ENCODE peak calls at places on chromosomes 6 and 20, in ten cellular contexts. One of them, this sample, is unnamed.

GRCh38 chr20:57686931-57687652 is 22.7 kb downstream of the PMEPA1 start:
- DNase-seq in progenitor cell of endocrine pancreas: no peak
- DNase-seq in AG09319: no peak
- DNase-seq in choroid plexus epithelial cell: no peak
- DNase-seq in neural crest cell: no peak
- DNase-seq in HCT116: no peak
- DNase-seq in type B pancreatic cell: no peak
- DNase-seq in nephron progenitor cell: no peak
- DNase-seq in CD4-positive, alpha-beta T cell: no peak
- DNase-seq in A549: no peak
- DNase-seq in this sample: no peak

GRCh38 chr6:143614270-143614669 is 63.5 kb upstream of the PHACTR2 start:
- DNase-seq in type B pancreatic cell: no peak
- DNase-seq in HCT116: no peak
- DNase-seq in AG09319: no peak
- DNase-seq in neural crest cell: no peak
- DNase-seq in CD4-positive, alpha-beta T cell: no peak
- DNase-seq in A549: no peak
- DNase-seq in progenitor cell of endocrine pancreas: no peak
- DNase-seq in nephron progenitor cell: no peak
- DNase-seq in choroid plexus epithelial cell: no peak
- DNase-seq in this sample: no peak

GRCh38 chr20:39069976-39070375 is 107.8 kb downstream of the DHX35 start:
- DNase-seq in type B pancreatic cell: no peak
- DNase-seq in choroid plexus epithelial cell: no peak
- DNase-seq in HCT116: no peak
- DNase-seq in AG09319: no peak
- DNase-seq in progenitor cell of endocrine pancreas: no peak
- DNase-seq in A549: no peak
- DNase-seq in CD4-positive, alpha-beta T cell: no peak
- DNase-seq in nephron progenitor cell: no peak
- DNase-seq in neural crest cell: no peak
- DNase-seq in this sample: no peak

GRCh38 chr6:145227593-145227992 is 507.7 kb downstream of the EPM2A start:
- DNase-seq in CD4-positive, alpha-beta T cell: no peak
- DNase-seq in progenitor cell of endocrine pancreas: no peak
- DNase-seq in neural crest cell: no peak
- DNase-seq in AG09319: no peak
- DNase-seq in type B pancreatic cell: no peak
- DNase-seq in choroid plexus epithelial cell: no peak
- DNase-seq in nephron progenitor cell: no peak
- DNase-seq in HCT116: no peak
- DNase-seq in A549: no peak
- DNase-seq in this sample: no peak

GRCh38 chr6:39980839-39981580 is 46.7 kb upstream of the MOCS1 start:
- DNase-seq in progenitor cell of endocrine pancreas: peak; percentile 12
- DNase-seq in HCT116: peak; percentile 37
- DNase-seq in CD4-positive, alpha-beta T cell: no peak
- DNase-seq in neural crest cell: peak; percentile 25
- DNase-seq in nephron progenitor cell: peak; percentile 34
- DNase-seq in AG09319: no peak
- DNase-seq in type B pancreatic cell: no peak
- DNase-seq in choroid plexus epithelial cell: peak; percentile 82
- DNase-seq in A549: peak; percentile 36
- DNase-seq in this sample: no peak

GRCh38 chr20:5540091-5540490 is 210.1 kb upstream of the SHLD1 start:
- DNase-seq in progenitor cell of endocrine pancreas: no peak
- DNase-seq in type B pancreatic cell: no peak
- DNase-seq in HCT116: no peak
- DNase-seq in AG09319: no peak
- DNase-seq in CD4-positive, alpha-beta T cell: no peak
- DNase-seq in choroid plexus epithelial cell: no peak
- DNase-seq in neural crest cell: no peak
- DNase-seq in A549: no peak
- DNase-seq in nephron progenitor cell: no peak
- DNase-seq in this sample: no peak

GRCh38 chr6:142300758-142301251 is 1.0 kb upstream of the ADGRG6 start:
- DNase-seq in choroid plexus epithelial cell: peak; percentile 61
- DNase-seq in CD4-positive, alpha-beta T cell: no peak
- DNase-seq in progenitor cell of endocrine pancreas: no peak
- DNase-seq in neural crest cell: no peak
- DNase-seq in AG09319: no peak
- DNase-seq in nephron progenitor cell: no peak
- DNase-seq in HCT116: peak; percentile 55
- DNase-seq in type B pancreatic cell: no peak
- DNase-seq in A549: peak; percentile 86
- DNase-seq in this sample: peak; percentile 40

GRCh38 chr6:130975325-130975724 is 87.7 kb downstream of the EPB41L2 start:
- DNase-seq in nephron progenitor cell: no peak
- DNase-seq in CD4-positive, alpha-beta T cell: no peak
- DNase-seq in progenitor cell of endocrine pancreas: no peak
- DNase-seq in HCT116: no peak
- DNase-seq in AG09319: no peak
- DNase-seq in neural crest cell: no peak
- DNase-seq in A549: no peak
- DNase-seq in choroid plexus epithelial cell: no peak
- DNase-seq in type B pancreatic cell: no peak
- DNase-seq in this sample: no peak

GRCh38 chr6:135323202-135323668 is 142.1 kb downstream of the MYB start:
- DNase-seq in HCT116: no peak
- DNase-seq in neural crest cell: no peak
- DNase-seq in A549: no peak
- DNase-seq in nephron progenitor cell: no peak
- DNase-seq in choroid plexus epithelial cell: peak; percentile 85
- DNase-seq in AG09319: no peak
- DNase-seq in CD4-positive, alpha-beta T cell: no peak
- DNase-seq in type B pancreatic cell: no peak
- DNase-seq in progenitor cell of endocrine pancreas: no peak
- DNase-seq in this sample: no peak

GRCh38 chr6:84078335-84078734 is 44.8 kb downstream of the MRAP2 start:
- DNase-seq in AG09319: no peak
- DNase-seq in progenitor cell of endocrine pancreas: no peak
- DNase-seq in neural crest cell: no peak
- DNase-seq in HCT116: no peak
- DNase-seq in A549: no peak
- DNase-seq in type B pancreatic cell: no peak
- DNase-seq in CD4-positive, alpha-beta T cell: no peak
- DNase-seq in choroid plexus epithelial cell: no peak
- DNase-seq in nephron progenitor cell: no peak
- DNase-seq in this sample: no peak

GRCh38 chr6:125913864-125914351 is 42.7 kb upstream of the HINT3 start:
- DNase-seq in type B pancreatic cell: no peak
- DNase-seq in CD4-positive, alpha-beta T cell: no peak
- DNase-seq in HCT116: peak; percentile 82
- DNase-seq in choroid plexus epithelial cell: peak; percentile 92
- DNase-seq in AG09319: peak; percentile 86
- DNase-seq in neural crest cell: no peak
- DNase-seq in A549: peak; percentile 93
- DNase-seq in nephron progenitor cell: no peak
- DNase-seq in progenitor cell of endocrine pancreas: no peak
- DNase-seq in this sample: no peak

GRCh38 chr20:10671850-10672578 is 1.8 kb downstream of the JAG1 start:
- DNase-seq in type B pancreatic cell: no peak
- DNase-seq in CD4-positive, alpha-beta T cell: no peak
- DNase-seq in A549: no peak
- DNase-seq in AG09319: no peak
- DNase-seq in neural crest cell: no peak
- DNase-seq in progenitor cell of endocrine pancreas: peak; percentile 25
- DNase-seq in nephron progenitor cell: peak; percentile 60
- DNase-seq in HCT116: no peak
- DNase-seq in choroid plexus epithelial cell: peak; percentile 73
- DNase-seq in this sample: no peak

GRCh38 chr20:48523191-48523757 is 304.5 kb downstream of the PREX1 start:
- DNase-seq in neural crest cell: peak; percentile 66
- DNase-seq in CD4-positive, alpha-beta T cell: no peak
- DNase-seq in progenitor cell of endocrine pancreas: peak; percentile 62
- DNase-seq in type B pancreatic cell: no peak
- DNase-seq in nephron progenitor cell: peak; percentile 76
- DNase-seq in AG09319: peak; percentile 16
- DNase-seq in choroid plexus epithelial cell: peak; percentile 81
- DNase-seq in HCT116: peak; percentile 10
- DNase-seq in A549: peak; percentile 52
- DNase-seq in this sample: no peak

GRCh38 chr6:35048631-35049083 is 92.5 kb downstream of the TCP11 start:
- DNase-seq in HCT116: no peak
- DNase-seq in AG09319: no peak
- DNase-seq in nephron progenitor cell: peak; percentile 20
- DNase-seq in CD4-positive, alpha-beta T cell: peak; percentile 7
- DNase-seq in progenitor cell of endocrine pancreas: no peak
- DNase-seq in A549: no peak
- DNase-seq in type B pancreatic cell: no peak
- DNase-seq in neural crest cell: no peak
- DNase-seq in choroid plexus epithelial cell: peak; percentile 94
- DNase-seq in this sample: peak; percentile 54

GRCh38 chr6:136129365-136129764 is 120.7 kb downstream of the MTFR2 start:
- DNase-seq in neural crest cell: no peak
- DNase-seq in nephron progenitor cell: no peak
- DNase-seq in choroid plexus epithelial cell: peak; percentile 33
- DNase-seq in AG09319: no peak
- DNase-seq in HCT116: no peak
- DNase-seq in CD4-positive, alpha-beta T cell: no peak
- DNase-seq in type B pancreatic cell: no peak
- DNase-seq in A549: no peak
- DNase-seq in progenitor cell of endocrine pancreas: no peak
- DNase-seq in this sample: no peak

DNA sequence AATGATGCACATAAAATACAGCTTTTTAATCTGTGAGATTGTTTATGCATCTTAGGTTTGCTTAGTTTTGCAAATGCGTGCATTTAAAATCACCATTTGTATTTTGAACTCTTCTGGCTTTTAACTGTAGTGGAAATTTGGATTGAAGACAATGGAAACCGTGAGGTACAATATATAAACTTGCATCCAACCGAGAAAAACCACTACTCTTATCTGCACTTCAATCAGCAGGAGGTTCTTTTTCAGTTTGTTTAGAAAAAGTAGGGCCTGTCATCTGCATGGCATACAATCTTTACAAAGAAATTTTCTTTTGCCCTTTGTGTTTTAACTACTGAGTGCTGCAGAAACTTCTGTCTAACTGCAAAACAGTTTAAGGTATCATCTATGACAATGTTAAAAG is 132.8 kb downstream of the LAMA2 start:
- DNase-seq in neural crest cell: no peak
- DNase-seq in CD4-positive, alpha-beta T cell: no peak
- DNase-seq in choroid plexus epithelial cell: peak; percentile 54
- DNase-seq in type B pancreatic cell: no peak
- DNase-seq in HCT116: no peak
- DNase-seq in AG09319: no peak
- DNase-seq in progenitor cell of endocrine pancreas: no peak
- DNase-seq in A549: no peak
- DNase-seq in nephron progenitor cell: no peak
- DNase-seq in this sample: no peak
- TF ChIP-seq CTCF in neural crest cell: no peak
- TF ChIP-seq CTCF in CD4-positive, alpha-beta T cell: no peak
- TF ChIP-seq CTCF in choroid plexus epithelial cell: no peak
- TF ChIP-seq CTCF in type B pancreatic cell: no peak
- TF ChIP-seq CTCF in HCT116: no peak
- TF ChIP-seq CTCF in AG09319: no peak
- TF ChIP-seq CTCF in progenitor cell of endocrine pancreas: no peak
- TF ChIP-seq CTCF in A549: no peak
- TF ChIP-seq CTCF in nephron progenitor cell: no peak
- TF ChIP-seq CTCF in this sample: no peak

GRCh38 chr6:1745814-1746213 is 136.1 kb downstream of the FOXC1 start:
- DNase-seq in progenitor cell of endocrine pancreas: no peak
- DNase-seq in neural crest cell: peak; percentile 14
- DNase-seq in AG09319: no peak
- DNase-seq in nephron progenitor cell: peak; percentile 61
- DNase-seq in HCT116: no peak
- DNase-seq in choroid plexus epithelial cell: no peak
- DNase-seq in type B pancreatic cell: no peak
- DNase-seq in CD4-positive, alpha-beta T cell: no peak
- DNase-seq in A549: no peak
- DNase-seq in this sample: no peak
- TF ChIP-seq CTCF in progenitor cell of endocrine pancreas: no peak
- TF ChIP-seq CTCF in neural crest cell: no peak
- TF ChIP-seq CTCF in AG09319: no peak
- TF ChIP-seq CTCF in nephron progenitor cell: no peak
- TF ChIP-seq CTCF in HCT116: no peak
- TF ChIP-seq CTCF in choroid plexus epithelial cell: no peak
- TF ChIP-seq CTCF in type B pancreatic cell: no peak
- TF ChIP-seq CTCF in CD4-positive, alpha-beta T cell: no peak
- TF ChIP-seq CTCF in A549: no peak
- TF ChIP-seq CTCF in this sample: no peak

GRCh38 chr20:44888226-44889103 is 3.0 kb downstream of the YWHAB start:
- DNase-seq in AG09319: no peak
- DNase-seq in neural crest cell: no peak
- DNase-seq in CD4-positive, alpha-beta T cell: no peak
- DNase-seq in nephron progenitor cell: no peak
- DNase-seq in choroid plexus epithelial cell: peak; percentile 51
- DNase-seq in A549: peak; percentile 18
- DNase-seq in progenitor cell of endocrine pancreas: no peak
- DNase-seq in type B pancreatic cell: no peak
- DNase-seq in HCT116: no peak
- DNase-seq in this sample: no peak
- TF ChIP-seq CTCF in AG09319: no peak
- TF ChIP-seq CTCF in neural crest cell: peak; percentile 66
- TF ChIP-seq CTCF in CD4-positive, alpha-beta T cell: peak; percentile 21
- TF ChIP-seq CTCF in nephron progenitor cell: peak; percentile 14
- TF ChIP-seq CTCF in choroid plexus epithelial cell: peak; percentile 45
- TF ChIP-seq CTCF in A549: no peak
- TF ChIP-seq CTCF in progenitor cell of endocrine pancreas: peak; percentile 43
- TF ChIP-seq CTCF in type B pancreatic cell: peak; percentile 70
- TF ChIP-seq CTCF in HCT116: no peak
- TF ChIP-seq CTCF in this sample: peak; percentile 45

GRCh38 chr20:16803965-16804792 is 56.0 kb downstream of the OTOR start:
- DNase-seq in nephron progenitor cell: peak; percentile 80
- DNase-seq in CD4-positive, alpha-beta T cell: no peak
- DNase-seq in HCT116: peak; percentile 21
- DNase-seq in AG09319: peak; percentile 8
- DNase-seq in neural crest cell: peak; percentile 80
- DNase-seq in A549: peak; percentile 54
- DNase-seq in type B pancreatic cell: peak; percentile 77
- DNase-seq in choroid plexus epithelial cell: peak; percentile 71
- DNase-seq in progenitor cell of endocrine pancreas: peak; percentile 54
- DNase-seq in this sample: peak; percentile 82
- TF ChIP-seq CTCF in nephron progenitor cell: peak; percentile 85
- TF ChIP-seq CTCF in CD4-positive, alpha-beta T cell: peak; percentile 68
- TF ChIP-seq CTCF in HCT116: peak; percentile 59
- TF ChIP-seq CTCF in AG09319: peak; percentile 83
- TF ChIP-seq CTCF in neural crest cell: peak; percentile 88
- TF ChIP-seq CTCF in A549: peak; percentile 91
- TF ChIP-seq CTCF in type B pancreatic cell: peak; percentile 91
- TF ChIP-seq CTCF in choroid plexus epithelial cell: peak; percentile 90
- TF ChIP-seq CTCF in progenitor cell of endocrine pancreas: peak; percentile 90
- TF ChIP-seq CTCF in this sample: peak; percentile 80